ENCODE peak calls at places on chromosome 2, in four cellular contexts. One of them, this sample, is unnamed.

GRCh38 chr2:73984922-73985317 is 210 bp downstream of the TET3 start:
- DNase-seq in NCI-H748 treated with DMSO at 0.1 percent for 48 hours: no peak
- DNase-seq in lower leg skin: peak
- DNase-seq in transverse colon: peak
- DNase-seq in this sample: peak

GRCh38 chr2:105078906-105079305 is 41.0 kb downstream of the MRPS9 start:
- DNase-seq in NCI-H748 treated with DMSO at 0.1 percent for 48 hours: no peak
- DNase-seq in lower leg skin: no peak
- DNase-seq in transverse colon: no peak
- DNase-seq in this sample: no peak

GRCh38 chr2:238845583-238846480 is 2.1 kb upstream of the TWIST2 start:
- DNase-seq in NCI-H748 treated with DMSO at 0.1 percent for 48 hours: no peak
- DNase-seq in lower leg skin: peak
- DNase-seq in transverse colon: no peak
- DNase-seq in this sample: no peak

GRCh38 chr2:105950521-105951389 is 206.0 kb downstream of the NCK2 start:
- DNase-seq in NCI-H748 treated with DMSO at 0.1 percent for 48 hours: no peak
- DNase-seq in lower leg skin: no peak
- DNase-seq in transverse colon: no peak
- DNase-seq in this sample: peak

GRCh38 chr2:28765316-28765715 is 13.7 kb downstream of the PPP1CB start:
- DNase-seq in NCI-H748 treated with DMSO at 0.1 percent for 48 hours: no peak
- DNase-seq in lower leg skin: no peak
- DNase-seq in transverse colon: no peak
- DNase-seq in this sample: no peak

GRCh38 chr2:235542728-235543125 is 48.9 kb downstream of the AGAP1 start:
- DNase-seq in NCI-H748 treated with DMSO at 0.1 percent for 48 hours: peak
- DNase-seq in lower leg skin: no peak
- DNase-seq in transverse colon: peak
- DNase-seq in this sample: no peak

GRCh38 chr2:68594674-68595492 is 48.5 kb upstream of the PROKR1 start:
- DNase-seq in NCI-H748 treated with DMSO at 0.1 percent for 48 hours: peak
- DNase-seq in lower leg skin: no peak
- DNase-seq in transverse colon: peak
- DNase-seq in this sample: peak

GRCh38 chr2:118442949-118443348 is 354.7 kb downstream of the INSIG2 start:
- DNase-seq in NCI-H748 treated with DMSO at 0.1 percent for 48 hours: no peak
- DNase-seq in lower leg skin: no peak
- DNase-seq in transverse colon: no peak
- DNase-seq in this sample: no peak

GRCh38 chr2:156852681-156853080 is 404.8 kb upstream of the GALNT5 start:
- DNase-seq in NCI-H748 treated with DMSO at 0.1 percent for 48 hours: no peak
- DNase-seq in lower leg skin: no peak
- DNase-seq in transverse colon: no peak
- DNase-seq in this sample: no peak

GRCh38 chr2:195202163-195202845 is 454.7 kb upstream of the SLC39A10 start:
- DNase-seq in NCI-H748 treated with DMSO at 0.1 percent for 48 hours: no peak
- DNase-seq in lower leg skin: no peak
- DNase-seq in transverse colon: no peak
- DNase-seq in this sample: no peak

GRCh38 chr2:75792146-75792545 is 81.4 kb upstream of the GCFC2 start:
- DNase-seq in NCI-H748 treated with DMSO at 0.1 percent for 48 hours: no peak
- DNase-seq in lower leg skin: no peak
- DNase-seq in transverse colon: no peak
- DNase-seq in this sample: no peak

GRCh38 chr2:162164802-162165201 is 12.8 kb upstream of the GCG start:
- DNase-seq in NCI-H748 treated with DMSO at 0.1 percent for 48 hours: no peak
- DNase-seq in lower leg skin: no peak
- DNase-seq in transverse colon: no peak
- DNase-seq in this sample: no peak

GRCh38 chr2:98108110-98108509 is 21.1 kb downstream of the VWA3B start:
- DNase-seq in NCI-H748 treated with DMSO at 0.1 percent for 48 hours: no peak
- DNase-seq in lower leg skin: no peak
- DNase-seq in transverse colon: no peak
- DNase-seq in this sample: no peak

GRCh38 chr2:84701880-84702279 is 179.0 kb downstream of the TRABD2A start:
- DNase-seq in NCI-H748 treated with DMSO at 0.1 percent for 48 hours: no peak
- DNase-seq in lower leg skin: no peak
- DNase-seq in transverse colon: no peak
- DNase-seq in this sample: no peak

GRCh38 chr2:74152954-74153353 is 5.2 kb upstream of the BOLA3 start:
- DNase-seq in NCI-H748 treated with DMSO at 0.1 percent for 48 hours: no peak
- DNase-seq in lower leg skin: no peak
- DNase-seq in transverse colon: no peak
- DNase-seq in this sample: no peak

GRCh38 chr2:10220516-10221391 is 82.0 kb upstream of the HPCAL1 start:
- DNase-seq in NCI-H748 treated with DMSO at 0.1 percent for 48 hours: no peak
- DNase-seq in lower leg skin: no peak
- DNase-seq in transverse colon: no peak
- DNase-seq in this sample: no peak

GRCh38 chr2:203998195-203998804 is 61.7 kb downstream of the ICOS start:
- DNase-seq in NCI-H748 treated with DMSO at 0.1 percent for 48 hours: no peak
- DNase-seq in lower leg skin: no peak
- DNase-seq in transverse colon: no peak
- DNase-seq in this sample: no peak

GRCh38 chr2:240296611-240297552 is 138.6 kb upstream of the GPC1 start:
- DNase-seq in NCI-H748 treated with DMSO at 0.1 percent for 48 hours: no peak
- DNase-seq in lower leg skin: peak
- DNase-seq in transverse colon: no peak
- DNase-seq in this sample: no peak

GRCh38 chr2:63984606-63985359 is 34.4 kb downstream of the VPS54 start:
- DNase-seq in NCI-H748 treated with DMSO at 0.1 percent for 48 hours: no peak
- DNase-seq in lower leg skin: no peak
- DNase-seq in transverse colon: no peak
- DNase-seq in this sample: no peak

GRCh38 chr2:7440985-7441384 is 523.8 kb downstream of the RNF144A start:
- DNase-seq in NCI-H748 treated with DMSO at 0.1 percent for 48 hours: no peak
- DNase-seq in lower leg skin: no peak
- DNase-seq in transverse colon: no peak
- DNase-seq in this sample: no peak

GRCh38 chr2:132929786-132930185 is 259.8 kb upstream of the LYPD1 start:
- DNase-seq in NCI-H748 treated with DMSO at 0.1 percent for 48 hours: no peak
- DNase-seq in lower leg skin: no peak
- DNase-seq in transverse colon: no peak
- DNase-seq in this sample: no peak

GRCh38 chr2:177551989-177552413 is 159.4 kb downstream of the AGPS start:
- DNase-seq in NCI-H748 treated with DMSO at 0.1 percent for 48 hours: peak
- DNase-seq in lower leg skin: peak
- DNase-seq in transverse colon: no peak
- DNase-seq in this sample: no peak

GRCh38 chr2:126658910-126659613 is 3.1 kb downstream of the GYPC start:
- DNase-seq in NCI-H748 treated with DMSO at 0.1 percent for 48 hours: no peak
- DNase-seq in lower leg skin: peak
- DNase-seq in transverse colon: peak
- DNase-seq in this sample: peak

GRCh38 chr2:100257939-100258338 is 64.4 kb downstream of the LONRF2 start:
- DNase-seq in NCI-H748 treated with DMSO at 0.1 percent for 48 hours: no peak
- DNase-seq in lower leg skin: no peak
- DNase-seq in transverse colon: no peak
- DNase-seq in this sample: no peak

GRCh38 chr2:169716229-169716886 is 17.3 kb upstream of the KLHL23 start:
- DNase-seq in NCI-H748 treated with DMSO at 0.1 percent for 48 hours: peak
- DNase-seq in lower leg skin: no peak
- DNase-seq in transverse colon: peak
- DNase-seq in this sample: no peak

GRCh38 chr2:226791056-226791486 is 8.5 kb downstream of the IRS1 start:
- DNase-seq in NCI-H748 treated with DMSO at 0.1 percent for 48 hours: peak
- DNase-seq in lower leg skin: no peak
- DNase-seq in transverse colon: peak
- DNase-seq in this sample: no peak

GRCh38 chr2:23293756-23294155 is 91.2 kb upstream of the KLHL29 start:
- DNase-seq in NCI-H748 treated with DMSO at 0.1 percent for 48 hours: no peak
- DNase-seq in lower leg skin: peak
- DNase-seq in transverse colon: no peak
- DNase-seq in this sample: no peak

GRCh38 chr2:181466661-181467576 is 9.7 kb downstream of the ITGA4 start:
- DNase-seq in NCI-H748 treated with DMSO at 0.1 percent for 48 hours: peak
- DNase-seq in lower leg skin: peak
- DNase-seq in transverse colon: peak
- DNase-seq in this sample: peak

GRCh38 chr2:23760746-23761145 is 166.2 kb downstream of the ATAD2B start:
- DNase-seq in NCI-H748 treated with DMSO at 0.1 percent for 48 hours: no peak
- DNase-seq in lower leg skin: no peak
- DNase-seq in transverse colon: no peak
- DNase-seq in this sample: no peak

GRCh38 chr2:46913471-46914381 is 1.9 kb downstream of the MCFD2 start:
- DNase-seq in NCI-H748 treated with DMSO at 0.1 percent for 48 hours: no peak
- DNase-seq in lower leg skin: no peak
- DNase-seq in transverse colon: peak
- DNase-seq in this sample: no peak

GRCh38 chr2:80655265-80655664 is 350.7 kb upstream of the LRRTM1 start:
- DNase-seq in NCI-H748 treated with DMSO at 0.1 percent for 48 hours: no peak
- DNase-seq in lower leg skin: no peak
- DNase-seq in transverse colon: no peak
- DNase-seq in this sample: no peak

This sample was measured in activated CD4-positive, alpha-beta T cell treated with anti-CD3 and anti-CD28 coated beads for 48 hours.